ENCODE peak calls at places on chromosomes 2 and 18, in seven cellular contexts. Y, K, C, F, R, O and V are unnamed samples.

GRCh38 chr2:38178142-38178541 is 102.2 kb upstream of the CYP1B1 start:
- DNase-seq in Y (no peak), K (no peak), C (no peak), F (no peak), R (no peak), O (peak), V (no peak)

GRCh38 chr2:27792759-27793158 is 21.2 kb downstream of the MRPL33 start:
- DNase-seq in Y (no peak), K (no peak), C (no peak), F (no peak), R (no peak), O (no peak), V (no peak)

GRCh38 chr18:42719221-42719620 is 396.3 kb downstream of the RIT2 start:
- DNase-seq in Y (no peak), K (no peak), C (no peak), F (no peak), R (no peak), O (no peak), V (peak)

GRCh38 chr2:219167997-219168396 is 1.8 kb downstream of the SLC23A3 start:
- DNase-seq in Y (no peak), K (no peak), C (no peak), F (no peak), R (no peak), O (no peak), V (no peak)

GRCh38 chr18:13641551-13642439 is 84.6 kb downstream of the FAM210A start:
- DNase-seq in Y (no peak), K (peak), C (no peak), F (peak), R (no peak), O (no peak), V (no peak)

GRCh38 chr18:26721876-26722581 is 143.5 kb downstream of the AQP4 start:
- DNase-seq in Y (no peak), K (no peak), C (no peak), F (no peak), R (no peak), O (no peak), V (no peak)

GRCh38 chr2:48175254-48175653 is 269.0 kb upstream of the FBXO11 start:
- DNase-seq in Y (no peak), K (no peak), C (no peak), F (no peak), R (no peak), O (peak), V (peak)

GRCh38 chr2:157784169-157784822 is 91.8 kb downstream of the ACVR1 start:
- DNase-seq in Y (peak), K (peak), C (no peak), F (no peak), R (no peak), O (peak), V (peak)

GRCh38 chr2:234823877-234824376 is 127.9 kb upstream of the SH3BP4 start:
- DNase-seq in Y (no peak), K (no peak), C (no peak), F (no peak), R (peak), O (peak), V (peak)

GRCh38 chr18:74596959-74597661 is 560 bp upstream of the ZNF407 start:
- DNase-seq in Y (peak), K (peak), C (peak), F (peak), R (peak), O (peak), V (peak)

GRCh38 chr2:4763009-4763408 is 929.2 kb upstream of the SOX11 start:
- DNase-seq in Y (no peak), K (peak), C (no peak), F (no peak), R (peak), O (peak), V (no peak)

GRCh38 chr2:54497738-54498680 is 41.9 kb downstream of the SPTBN1 start:
- DNase-seq in Y (no peak), K (peak), C (no peak), F (no peak), R (peak), O (peak), V (no peak)

GRCh38 chr2:158717366-158718195 is 77.5 kb upstream of the DAPL1 start:
- DNase-seq in Y (no peak), K (no peak), C (no peak), F (no peak), R (peak), O (no peak), V (no peak)

GRCh38 chr2:66839551-66840320 is 404.8 kb downstream of the MEIS1 start:
- DNase-seq in Y (no peak), K (no peak), C (no peak), F (no peak), R (no peak), O (peak), V (peak)

GRCh38 chr2:219713110-219713509 is 85.7 kb downstream of the SLC4A3 start:
- DNase-seq in Y (no peak), K (no peak), C (no peak), F (no peak), R (peak), O (peak), V (no peak)

GRCh38 chr2:74834806-74835755 is 1.2 kb downstream of the HK2 start:
- DNase-seq in Y (no peak), K (peak), C (peak), F (peak), R (peak), O (no peak), V (peak)

GRCh38 chr2:157329524-157329923 is 3.9 kb upstream of the ERMN start:
- DNase-seq in Y (no peak), K (no peak), C (no peak), F (no peak), R (no peak), O (no peak), V (peak)

GRCh38 chr2:37394263-37394662 is 49.8 kb downstream of the QPCT start:
- DNase-seq in Y (no peak), K (no peak), C (no peak), F (no peak), R (no peak), O (no peak), V (no peak)

GRCh38 chr18:40250218-40250617 is 1704.8 kb upstream of the PIK3C3 start:
- DNase-seq in Y (no peak), K (no peak), C (no peak), F (no peak), R (no peak), O (no peak), V (no peak)

GRCh38 chr18:29853126-29853525 is 1189.4 kb downstream of the DSC3 start:
- DNase-seq in Y (no peak), K (no peak), C (no peak), F (no peak), R (no peak), O (no peak), V (peak)